ENCODE peak calls at places on chromosomes 11 and 22, in eight cellular contexts. E is EH; X is stimulated activated CD4-positive, alpha-beta T cell treated with anti-CD3 and anti-CD28 coated beads, Interleukin-12 subunit alpha, Interleukin-12 subunit beta, amount 100 ng/mL, for 48 hours; H is NAMALWA; F is NCI-H187; T is AG09309; Q is activated CD4-positive, CD25-positive, alpha-beta regulatory T cell; R is H7. N is an unnamed sample.

GRCh38 chr11:96126917-96127595 is 203.1 kb upstream of the MTMR2 start:
- DNase-seq in E (no peak), X (no peak), H (no peak), F (no peak), T (no peak), Q (no peak), R (no peak), N (no peak)

GRCh38 chr11:64609436-64610047 is 18.5 kb downstream of the SLC22A12 start:
- DNase-seq in E (no peak), X (no peak), H (peak; percentile 27), F (no peak), T (no peak), Q (no peak), R (no peak), N (no peak)

GRCh38 chr11:65493367-65494176 is 5.3 kb upstream of the MALAT1 start:
- DNase-seq in E (peak; percentile 98), X (no peak), H (no peak), F (peak; percentile 48), T (peak; percentile 97), Q (no peak), R (no peak), N (no peak)

GRCh38 chr11:100930185-100930778 is 199.3 kb downstream of the PGR start:
- DNase-seq in E (peak; percentile 74), X (no peak), H (peak; percentile 56), F (no peak), T (peak; percentile 56), Q (no peak), R (no peak), N (peak; percentile 45)

GRCh38 chr11:117319214-117319840 is 3.3 kb upstream of the BACE1 start:
- DNase-seq in E (peak; percentile 78), X (no peak), H (no peak), F (no peak), T (no peak), Q (no peak), R (no peak), N (no peak)

GRCh38 chr22:26797910-26798309 is 140.5 kb downstream of the MIAT start:
- DNase-seq in E (no peak), X (no peak), H (peak; percentile 39), F (no peak), T (no peak), Q (no peak), R (peak; percentile 82), N (peak; percentile 12)

GRCh38 chr11:116793476-116794096 is 1.9 kb upstream of the APOA5 start:
- DNase-seq in E (peak; percentile 35), X (no peak), H (peak; percentile 50), F (no peak), T (no peak), Q (no peak), R (no peak), N (no peak)

GRCh38 chr11:75325713-75326438 is 25.6 kb downstream of the ARRB1 start:
- DNase-seq in E (peak; percentile 89), X (peak; percentile 53), H (no peak), F (no peak), T (peak; percentile 62), Q (no peak), R (peak; percentile 59), N (no peak)

GRCh38 chr11:130204703-130205095 is 45.1 kb downstream of the ST14 start:
- DNase-seq in E (no peak), X (no peak), H (no peak), F (no peak), T (no peak), Q (no peak), R (peak; percentile 26), N (no peak)

GRCh38 chr11:13680501-13681264 is 12.2 kb downstream of the FAR1 start:
- DNase-seq in E (no peak), X (no peak), H (no peak), F (no peak), T (no peak), Q (no peak), R (no peak), N (no peak)

GRCh38 chr22:23180301-23180892 is at the start of gene BCR:
- DNase-seq in E (peak; percentile 72), X (peak; percentile 33), H (peak; percentile 75), F (no peak), T (peak; percentile 10), Q (peak; percentile 40), R (peak; percentile 95), N (peak; percentile 82)

GRCh38 chr11:36304349-36304748 is 8.3 kb downstream of the PRR5L start:
- DNase-seq in E (peak; percentile 14), X (no peak), H (no peak), F (no peak), T (no peak), Q (no peak), R (no peak), N (no peak)

GRCh38 chr22:27475548-27475897 is 326.0 kb downstream of the MN1 start:
- DNase-seq in E (no peak), X (no peak), H (no peak), F (no peak), T (no peak), Q (no peak), R (no peak), N (no peak)

GRCh38 chr22:47540011-47540410 is 777.6 kb downstream of the TBC1D22A start:
- DNase-seq in E (no peak), X (no peak), H (no peak), F (no peak), T (no peak), Q (no peak), R (no peak), N (no peak)

GRCh38 chr22:33101550-33101949 is 43.4 kb upstream of the SYN3 start:
- DNase-seq in E (no peak), X (no peak), H (no peak), F (no peak), T (no peak), Q (no peak), R (no peak), N (no peak)

GRCh38 chr11:21495879-21496278 is 697.0 kb upstream of the ANO5 start:
- DNase-seq in E (no peak), X (no peak), H (no peak), F (no peak), T (no peak), Q (no peak), R (no peak), N (no peak)

GRCh38 chr11:64098318-64098831 is 62.6 kb downstream of the FLRT1 start:
- DNase-seq in E (no peak), X (no peak), H (no peak), F (no peak), T (no peak), Q (no peak), R (no peak), N (no peak)

GRCh38 chr11:116601734-116602636 is 170.8 kb downstream of the BUD13 start:
- DNase-seq in E (peak; percentile 25), X (no peak), H (no peak), F (no peak), T (no peak), Q (no peak), R (no peak), N (no peak)

GRCh38 chr11:89604281-89604680 is 105.8 kb upstream of the TRIM77 start:
- DNase-seq in E (no peak), X (no peak), H (no peak), F (no peak), T (no peak), Q (no peak), R (no peak), N (no peak)

GRCh38 chr11:28521075-28521474 is 412.9 kb downstream of the METTL15 start:
- DNase-seq in E (peak; percentile 7), X (no peak), H (no peak), F (no peak), T (no peak), Q (no peak), R (no peak), N (no peak)

GRCh38 chr11:559712-560304 is 730 bp downstream of the LMNTD2 start:
- DNase-seq in E (no peak), X (no peak), H (no peak), F (no peak), T (no peak), Q (no peak), R (peak; percentile 79), N (no peak)

GRCh38 chr22:31085493-31085824 is 4.3 kb downstream of the SMTN start:
- DNase-seq in E (peak; percentile 25), X (no peak), H (no peak), F (no peak), T (no peak), Q (no peak), R (no peak), N (no peak)

GRCh38 chr22:48871176-48871840 is 956.4 kb downstream of the BRD1 start:
- DNase-seq in E (no peak), X (no peak), H (no peak), F (no peak), T (no peak), Q (no peak), R (peak; percentile 47), N (no peak)

GRCh38 chr22:44181912-44182590 is 1.3 kb downstream of the PARVG start:
- DNase-seq in E (no peak), X (peak; percentile 5), H (no peak), F (no peak), T (no peak), Q (no peak), R (peak; percentile 67), N (no peak)

GRCh38 chr22:48758905-48759875 is 1068.5 kb downstream of the BRD1 start:
- DNase-seq in E (no peak), X (no peak), H (no peak), F (no peak), T (no peak), Q (no peak), R (peak; percentile 16), N (no peak)

GRCh38 chr11:76788661-76789442 is 5.7 kb downstream of the TSKU start:
- DNase-seq in E (no peak), X (no peak), H (no peak), F (no peak), T (no peak), Q (no peak), R (peak; percentile 52), N (no peak)

GRCh38 chr11:60367009-60367408 is 11.3 kb upstream of the MS4A7 start:
- DNase-seq in E (no peak), X (no peak), H (peak; percentile 23), F (no peak), T (no peak), Q (no peak), R (peak; percentile 43), N (no peak)

GRCh38 chr11:117281159-117281558 is 10.0 kb upstream of the BACE1-AS start:
- DNase-seq in E (peak; percentile 99), X (no peak), H (no peak), F (no peak), T (peak; percentile 97), Q (no peak), R (no peak), N (no peak)

GRCh38 chr11:123093686-123094085 is 31.8 kb upstream of the HSPA8 start:
- DNase-seq in E (no peak), X (no peak), H (no peak), F (no peak), T (no peak), Q (no peak), R (no peak), N (no peak)

GRCh38 chr11:77529685-77530084 is 55.8 kb upstream of the PAK1 start:
- DNase-seq in E (no peak), X (no peak), H (no peak), F (no peak), T (no peak), Q (no peak), R (no peak), N (no peak)

GRCh38 chr11:62708423-62709261 is 1.2 kb downstream of the GNG3 start:
- DNase-seq in E (no peak), X (no peak), H (no peak), F (peak; percentile 33), T (no peak), Q (peak; percentile 31), R (peak; percentile 36), N (peak; percentile 52)

GRCh38 chr11:76157891-76158290 is 48.4 kb downstream of the WNT11 start:
- DNase-seq in E (no peak), X (no peak), H (no peak), F (no peak), T (no peak), Q (no peak), R (no peak), N (no peak)

GRCh38 chr11:86594746-86595145 is 77.7 kb downstream of the ME3 start:
- DNase-seq in E (peak; percentile 29), X (no peak), H (no peak), F (no peak), T (no peak), Q (no peak), R (peak; percentile 32), N (no peak)

GRCh38 chr11:4441500-4441899 is 7.6 kb upstream of the OR52K2 start:
- DNase-seq in E (no peak), X (no peak), H (no peak), F (no peak), T (no peak), Q (no peak), R (no peak), N (no peak)

N was measured in RPMI8226.